ENCODE peak calls at places on chromosomes 2 and 18, in six cellular contexts. One of them, this sample, is unnamed.

GRCh38 chr2:113251118-113251517 is 27.6 kb downstream of the PAX8 start:
- DNase-seq in GM12891: no peak
- DNase-seq in K562: peak
- DNase-seq in HepG2: no peak
- DNase-seq in GM12878: no peak
- DNase-seq in H1: no peak
- DNase-seq in this sample: no peak

GRCh38 chr18:50757358-50757757 is 62.5 kb downstream of the MRO start:
- DNase-seq in GM12878: no peak
- DNase-seq in GM12891: no peak
- DNase-seq in K562: peak
- DNase-seq in H1: no peak
- DNase-seq in HepG2: no peak
- DNase-seq in this sample: no peak

GRCh38 chr2:31140151-31140550 is 1.9 kb upstream of the GALNT14 start:
- DNase-seq in K562: no peak
- DNase-seq in GM12878: no peak
- DNase-seq in HepG2: no peak
- DNase-seq in H1: no peak
- DNase-seq in GM12891: no peak
- DNase-seq in this sample: no peak

GRCh38 chr2:20164061-20164733 is 60.7 kb downstream of the SDC1 start:
- DNase-seq in K562: no peak
- DNase-seq in GM12878: no peak
- DNase-seq in GM12891: no peak
- DNase-seq in H1: no peak
- DNase-seq in HepG2: no peak
- DNase-seq in this sample: no peak

GRCh38 chr2:40032650-40033319 is 253.7 kb upstream of the THUMPD2 start:
- DNase-seq in K562: no peak
- DNase-seq in GM12891: no peak
- DNase-seq in HepG2: no peak
- DNase-seq in H1: no peak
- DNase-seq in GM12878: no peak
- DNase-seq in this sample: no peak

GRCh38 chr2:214648520-214648919 is 161.0 kb downstream of the BARD1 start:
- DNase-seq in GM12878: no peak
- DNase-seq in K562: no peak
- DNase-seq in HepG2: no peak
- DNase-seq in H1: no peak
- DNase-seq in GM12891: no peak
- DNase-seq in this sample: no peak

GRCh38 chr2:18531198-18531597 is 29.3 kb downstream of the RDH14 start:
- DNase-seq in H1: no peak
- DNase-seq in K562: no peak
- DNase-seq in GM12891: no peak
- DNase-seq in HepG2: no peak
- DNase-seq in GM12878: no peak
- DNase-seq in this sample: no peak

GRCh38 chr2:219434718-219435525 is at the start of gene SPEG:
- DNase-seq in GM12878: no peak
- DNase-seq in H1: no peak
- DNase-seq in GM12891: no peak
- DNase-seq in K562: no peak
- DNase-seq in HepG2: no peak
- DNase-seq in this sample: no peak

GRCh38 chr2:191892391-191892790 is 45.5 kb upstream of the CAVIN2 start:
- DNase-seq in GM12878: no peak
- DNase-seq in K562: no peak
- DNase-seq in H1: no peak
- DNase-seq in HepG2: no peak
- DNase-seq in GM12891: no peak
- DNase-seq in this sample: no peak

GRCh38 chr2:175468699-175469098 is 287.2 kb upstream of the ATP5MC3 start:
- DNase-seq in H1: no peak
- DNase-seq in GM12878: no peak
- DNase-seq in GM12891: no peak
- DNase-seq in K562: no peak
- DNase-seq in HepG2: no peak
- DNase-seq in this sample: no peak
- TF ChIP-seq POLR2A in H1: no peak
- TF ChIP-seq POLR2A in GM12878: no peak
- TF ChIP-seq POLR2A in GM12891: no peak
- TF ChIP-seq POLR2A in K562: no peak
- TF ChIP-seq POLR2A in HepG2: no peak
- TF ChIP-seq POLR2A in this sample: no peak

GRCh38 chr2:26651458-26652155 is 10.4 kb upstream of the CIB4 start:
- DNase-seq in K562: no peak
- DNase-seq in HepG2: no peak
- DNase-seq in GM12878: no peak
- DNase-seq in H1: no peak
- DNase-seq in GM12891: no peak
- DNase-seq in this sample: no peak

GRCh38 chr2:26650713-26651457 is 9.7 kb upstream of the CIB4 start:
- DNase-seq in GM12878: no peak
- DNase-seq in K562: no peak
- DNase-seq in GM12891: no peak
- DNase-seq in HepG2: no peak
- DNase-seq in H1: no peak
- DNase-seq in this sample: no peak

GRCh38 chr2:26648516-26648915 is 7.3 kb upstream of the CIB4 start:
- DNase-seq in H1: no peak
- DNase-seq in K562: no peak
- DNase-seq in HepG2: no peak
- DNase-seq in GM12878: no peak
- DNase-seq in GM12891: no peak
- DNase-seq in this sample: no peak

GRCh38 chr2:26649322-26649721 is 8.2 kb upstream of the CIB4 start:
- DNase-seq in K562: no peak
- DNase-seq in GM12878: no peak
- DNase-seq in H1: no peak
- DNase-seq in GM12891: no peak
- DNase-seq in HepG2: no peak
- DNase-seq in this sample: no peak

GRCh38 chr2:26649992-26650712 is 9.0 kb upstream of the CIB4 start:
- DNase-seq in K562: no peak
- DNase-seq in GM12878: no peak
- DNase-seq in GM12891: no peak
- DNase-seq in HepG2: no peak
- DNase-seq in H1: no peak
- DNase-seq in this sample: no peak
- TF ChIP-seq TAF1 in K562: no peak
- TF ChIP-seq TAF1 in GM12878: no peak
- TF ChIP-seq TAF1 in GM12891: no peak
- TF ChIP-seq TAF1 in HepG2: no peak
- TF ChIP-seq TAF1 in H1: no peak
- TF ChIP-seq TAF1 in this sample: no peak

GRCh38 chr2:171999604-172000469 is at the start of gene METAP1D:
- DNase-seq in GM12891: peak
- DNase-seq in K562: peak
- DNase-seq in H1: peak
- DNase-seq in HepG2: peak
- DNase-seq in GM12878: peak
- DNase-seq in this sample: peak
- TF ChIP-seq POLR2A in GM12891: peak
- TF ChIP-seq POLR2A in K562: peak
- TF ChIP-seq POLR2A in H1: peak
- TF ChIP-seq POLR2A in HepG2: peak
- TF ChIP-seq POLR2A in GM12878: peak
- TF ChIP-seq POLR2A in this sample: peak

GRCh38 chr2:105929506-105929905 is 184.8 kb downstream of the NCK2 start:
- DNase-seq in GM12878: no peak
- DNase-seq in H1: no peak
- DNase-seq in HepG2: no peak
- DNase-seq in GM12891: no peak
- DNase-seq in K562: no peak
- DNase-seq in this sample: no peak
- TF ChIP-seq TAF1 in GM12878: no peak
- TF ChIP-seq TAF1 in H1: no peak
- TF ChIP-seq TAF1 in HepG2: no peak
- TF ChIP-seq TAF1 in GM12891: no peak
- TF ChIP-seq TAF1 in K562: no peak
- TF ChIP-seq TAF1 in this sample: no peak

GRCh38 chr2:96267159-96267971 is 1.3 kb downstream of the CIAO1 start:
- DNase-seq in K562: peak
- DNase-seq in H1: no peak
- DNase-seq in HepG2: peak
- DNase-seq in GM12891: peak
- DNase-seq in GM12878: no peak
- DNase-seq in this sample: no peak

GRCh38 chr2:96264656-96265348 is 995 bp downstream of the TMEM127 start:
- DNase-seq in H1: no peak
- DNase-seq in GM12891: peak
- DNase-seq in K562: peak
- DNase-seq in GM12878: no peak
- DNase-seq in HepG2: peak
- DNase-seq in this sample: peak

GRCh38 chr2:96264086-96264485 is 1.7 kb downstream of the TMEM127 start:
- DNase-seq in H1: no peak
- DNase-seq in HepG2: no peak
- DNase-seq in K562: no peak
- DNase-seq in GM12891: no peak
- DNase-seq in GM12878: no peak
- DNase-seq in this sample: no peak

GRCh38 chr2:96265349-96265839 is 403 bp downstream of the TMEM127 start:
- DNase-seq in H1: no peak
- DNase-seq in GM12891: no peak
- DNase-seq in K562: peak
- DNase-seq in GM12878: no peak
- DNase-seq in HepG2: peak
- DNase-seq in this sample: no peak

DNA sequence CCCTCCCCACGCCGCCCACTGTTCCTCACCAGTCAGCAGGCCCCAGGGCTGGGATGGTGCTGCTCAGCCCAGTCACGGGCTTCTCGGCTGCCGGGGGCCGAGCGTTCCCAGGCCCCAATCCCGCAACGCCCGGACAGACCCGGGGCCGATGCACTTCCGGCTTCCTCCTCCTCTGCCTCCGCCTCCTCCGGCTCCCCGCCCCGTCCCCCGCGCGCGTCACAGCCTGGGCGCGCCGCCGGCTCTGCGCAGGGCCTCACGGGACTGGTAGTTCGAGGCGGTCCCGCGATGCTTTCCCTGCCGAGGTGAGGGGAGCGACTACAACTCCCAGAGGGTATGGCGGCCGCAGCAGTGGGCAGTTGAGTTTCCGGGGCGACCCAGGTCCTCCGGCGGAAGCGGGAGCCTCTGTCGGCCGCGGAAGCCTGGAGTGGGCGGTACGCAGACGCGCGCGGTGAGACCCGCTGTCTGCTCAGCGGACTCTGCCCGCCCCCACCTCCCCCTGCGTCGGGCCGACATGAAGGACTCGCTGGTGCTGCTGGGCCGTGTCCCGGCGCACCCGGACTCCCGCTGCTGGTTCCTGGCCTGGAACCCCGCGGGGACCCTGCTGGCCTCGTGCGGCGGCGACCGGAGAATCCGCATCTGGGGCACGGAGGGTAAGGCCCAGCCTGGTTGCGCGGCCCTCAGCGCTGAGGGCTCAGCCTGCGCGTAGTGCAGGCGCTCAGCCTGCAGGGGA is at the start of the genes CIAO1 and TMEM127:
- DNase-seq in HepG2: peak
- DNase-seq in K562: peak
- DNase-seq in GM12891: peak
- DNase-seq in H1: peak
- DNase-seq in GM12878: peak
- DNase-seq in this sample: peak
- TF ChIP-seq POLR2A in HepG2: no peak
- TF ChIP-seq POLR2A in K562: peak
- TF ChIP-seq POLR2A in GM12891: peak
- TF ChIP-seq POLR2A in H1: peak
- TF ChIP-seq POLR2A in GM12878: peak
- TF ChIP-seq POLR2A in this sample: peak